ENCODE peak calls at places on chromosomes 16 and 17, in ten cellular contexts. B is cardiac muscle cell; D is AG09319; T is NCI-H524; E is stimulated activated naive CD8-positive, alpha-beta T cell treated with anti-CD3 and anti-CD28 coated beads, Interleukin-15, Interleukin-2, amounts not matched to agents 100 U/mL and 50 U/mL, for 24 hours; F is stomach; U is ascending aorta; K is NCI-H510A treated with DMSO at 0.1 percent for 48 hours; N is astrocyte of the cerebellum; A is epithelial cell of proximal tubule. O is an unnamed sample.

GRCh38 chr16:9119795-9120194 is 28.4 kb downstream of the HAPSTR1 start:
- DNase-seq in B (peak; percentile 96), D (peak; percentile 88), T (no peak), E (no peak), F (no peak), U (no peak), K (no peak), N (peak; percentile 96), A (no peak), O (no peak)

GRCh38 chr17:81831957-81832607 is 1.0 kb downstream of the MCRIP1 start:
- DNase-seq in B (no peak), D (no peak), T (peak; percentile 39), E (peak; percentile 64), F (no peak), U (no peak), K (no peak), N (no peak), A (no peak), O (no peak)

GRCh38 chr16:56191807-56192643 is 736 bp downstream of the GNAO1 start:
- DNase-seq in B (no peak), D (no peak), T (peak; percentile 28), E (peak; percentile 16), F (no peak), U (no peak), K (no peak), N (no peak), A (no peak), O (no peak)

GRCh38 chr16:53089434-53090270 is 34.9 kb downstream of the CHD9 start:
- DNase-seq in B (peak; percentile 77), D (no peak), T (no peak), E (no peak), F (no peak), U (no peak), K (no peak), N (peak; percentile 55), A (no peak), O (no peak)

GRCh38 chr17:48995871-48996695 is 1.1 kb upstream of the IGF2BP1 start:
- DNase-seq in B (no peak), D (no peak), T (peak; percentile 88), E (no peak), F (no peak), U (no peak), K (peak; percentile 95), N (no peak), A (no peak), O (no peak)

GRCh38 chr16:83143788-83144187 is 517.0 kb downstream of the CDH13 start:
- DNase-seq in B (peak; percentile 40), D (no peak), T (no peak), E (no peak), F (no peak), U (no peak), K (no peak), N (peak; percentile 49), A (no peak), O (peak; percentile 81)

GRCh38 chr16:53054670-53055485 is at the start of gene CHD9:
- DNase-seq in B (peak; percentile 93), D (peak; percentile 46), T (peak; percentile 94), E (peak; percentile 80), F (peak; percentile 89), U (peak; percentile 30), K (peak; percentile 90), N (peak; percentile 49), A (no peak), O (no peak)

GRCh38 chr17:16661217-16661616 is 7.6 kb upstream of the ZNF624 start:
- DNase-seq in B (no peak), D (no peak), T (no peak), E (no peak), F (no peak), U (no peak), K (no peak), N (no peak), A (no peak), O (no peak)

GRCh38 chr16:1752853-1753252 is 18.5 kb downstream of the NME3 start:
- DNase-seq in B (no peak), D (no peak), T (no peak), E (no peak), F (no peak), U (no peak), K (no peak), N (no peak), A (no peak), O (no peak)

GRCh38 chr17:29159286-29159860 is 20.8 kb downstream of the MYO18A start:
- DNase-seq in B (no peak), D (no peak), T (no peak), E (no peak), F (no peak), U (no peak), K (no peak), N (no peak), A (no peak), O (no peak)

GRCh38 chr17:67050476-67051154 is 6.3 kb downstream of the CACNG1 start:
- DNase-seq in B (no peak), D (no peak), T (no peak), E (no peak), F (no peak), U (no peak), K (no peak), N (no peak), A (no peak), O (no peak)

GRCh38 chr17:67500677-67501300 is 123.7 kb downstream of the PITPNC1 start:
- DNase-seq in B (no peak), D (no peak), T (no peak), E (no peak), F (no peak), U (no peak), K (no peak), N (no peak), A (no peak), O (no peak)

GRCh38 chr17:19010729-19011505 is 6.4 kb upstream of the FAM83G start:
- DNase-seq in B (no peak), D (no peak), T (no peak), E (no peak), F (peak; percentile 50), U (no peak), K (no peak), N (no peak), A (no peak), O (no peak)

GRCh38 chr17:58329035-58329807 is 626 bp upstream of the TSPOAP1 start:
- DNase-seq in B (no peak), D (no peak), T (no peak), E (peak; percentile 92), F (peak; percentile 37), U (peak; percentile 40), K (no peak), N (no peak), A (no peak), O (no peak)

GRCh38 chr17:63998050-63998720 is at the start of gene PRR29:
- DNase-seq in B (peak; percentile 78), D (no peak), T (peak; percentile 59), E (peak; percentile 80), F (peak; percentile 74), U (no peak), K (peak; percentile 62), N (no peak), A (no peak), O (no peak)

GRCh38 chr16:89765292-89765810 is 44.0 kb downstream of the ZNF276 start:
- DNase-seq in B (no peak), D (no peak), T (no peak), E (no peak), F (no peak), U (no peak), K (no peak), N (no peak), A (no peak), O (no peak)

GRCh38 chr16:2969545-2970521 is 685 bp downstream of the PAQR4 start:
- DNase-seq in B (peak; percentile 32), D (no peak), T (peak; percentile 45), E (peak; percentile 90), F (peak; percentile 69), U (no peak), K (peak; percentile 43), N (no peak), A (no peak), O (no peak)

GRCh38 chr17:28008526-28008925 is 34.0 kb upstream of the NLK start:
- DNase-seq in B (peak; percentile 80), D (peak; percentile 10), T (no peak), E (no peak), F (peak; percentile 46), U (no peak), K (no peak), N (peak; percentile 55), A (peak; percentile 39), O (peak; percentile 35)

GRCh38 chr16:89410794-89411309 is 79.5 kb downstream of the ANKRD11 start:
- DNase-seq in B (peak; percentile 91), D (peak; percentile 77), T (no peak), E (no peak), F (peak; percentile 89), U (peak; percentile 30), K (no peak), N (peak; percentile 87), A (no peak), O (peak; percentile 61)

GRCh38 chr17:17612085-17613022 is 20.8 kb upstream of the PEMT start:
- DNase-seq in B (no peak), D (no peak), T (no peak), E (no peak), F (no peak), U (no peak), K (no peak), N (no peak), A (no peak), O (no peak)

GRCh38 chr16:50378417-50378816 is 9.6 kb upstream of the BRD7 start:
- DNase-seq in B (no peak), D (no peak), T (no peak), E (no peak), F (no peak), U (no peak), K (no peak), N (no peak), A (no peak), O (no peak)

GRCh38 chr17:76659928-76660614 is 16.5 kb upstream of the ST6GALNAC1 start:
- DNase-seq in B (peak; percentile 49), D (no peak), T (no peak), E (no peak), F (no peak), U (no peak), K (no peak), N (no peak), A (no peak), O (peak; percentile 60)

GRCh38 chr17:17206149-17206912 is at the start of gene PLD6:
- DNase-seq in B (peak; percentile 67), D (peak; percentile 42), T (peak; percentile 55), E (peak; percentile 94), F (peak; percentile 86), U (peak; percentile 44), K (no peak), N (no peak), A (no peak), O (peak; percentile 5)

GRCh38 chr16:78249056-78249455 is 149.6 kb downstream of the WWOX start:
- DNase-seq in B (no peak), D (no peak), T (peak; percentile 89), E (no peak), F (peak; percentile 85), U (no peak), K (peak; percentile 81), N (no peak), A (peak; percentile 22), O (no peak)

GRCh38 chr17:79738643-79739042 is 7.9 kb downstream of the ENPP7 start:
- DNase-seq in B (no peak), D (no peak), T (no peak), E (no peak), F (no peak), U (no peak), K (no peak), N (no peak), A (no peak), O (no peak)

O was measured in kidney epithelial cell.